ENCODE peak calls at places on chromosomes 4 and X, in six cellular contexts. V is PC-3, N is ovary, H is cardiac muscle cell, T is GM23338, F is endodermal cell. Q is an unnamed sample.

GRCh38 chr4:168551211-168551610 is 54.4 kb downstream of the PALLD start:
- DNase-seq in V (peak; percentile 86), F (no peak), N (no peak), H (peak; percentile 83), T (no peak), Q (no peak)

GRCh38 chr4:124713213-124713592 is 671 bp upstream of the ANKRD50 start:
- DNase-seq in V (peak; percentile 65), H (peak; percentile 89), F (peak; percentile 85), N (peak; percentile 77), T (no peak), Q (peak; percentile 26)

GRCh38 chr4:152935138-152935537 is 985 bp upstream of the FHDC1 start:
- DNase-seq in F (peak; percentile 87), N (no peak), H (no peak), V (peak; percentile 32), T (peak; percentile 86), Q (peak; percentile 74)

GRCh38 chr4:67746797-67747495 is 7.2 kb downstream of the GNRHR start:
- DNase-seq in T (peak; percentile 66), F (no peak), H (peak; percentile 56), V (peak; percentile 78), N (no peak), Q (no peak)

GRCh38 chr4:17702666-17703065 is 78.8 kb downstream of the FAM184B start:
- DNase-seq in N (no peak), F (no peak), V (no peak), T (no peak), H (no peak), Q (no peak)

GRCh38 chrX:131734621-131735020 is 190.7 kb downstream of the OR13H1 start:
- DNase-seq in V (no peak), H (no peak), T (no peak), F (no peak), N (peak; percentile 76), Q (no peak)

GRCh38 chr4:80452768-80453167 is 117.2 kb downstream of the CFAP299 start:
- DNase-seq in F (no peak), H (no peak), V (peak; percentile 74), T (no peak), N (no peak), Q (no peak)

GRCh38 chrX:66632986-66633385 is 5.9 kb downstream of the EDA2R start:
- DNase-seq in F (no peak), N (no peak), T (no peak), H (peak; percentile 22), V (no peak), Q (no peak)

GRCh38 chrX:15474058-15474457 is 19.1 kb downstream of the PIR start:
- DNase-seq in F (no peak), V (no peak), H (no peak), T (no peak), N (no peak), Q (no peak)

GRCh38 chr4:173242466-173243250 is 74.0 kb downstream of the GALNT7 start:
- DNase-seq in V (no peak), H (no peak), F (no peak), T (no peak), N (no peak), Q (no peak)

GRCh38 chrX:13432376-13432775 is 112.5 kb upstream of the ATXN3L start:
- DNase-seq in T (no peak), F (no peak), V (peak; percentile 45), N (peak; percentile 22), H (peak; percentile 92), Q (no peak)

GRCh38 chr4:142961866-142962265 is 115.8 kb upstream of the INPP4B start:
- DNase-seq in V (no peak), T (no peak), H (peak; percentile 13), F (no peak), N (no peak), Q (no peak)

GRCh38 chr4:189022441-189023035 is 883.3 kb downstream of the TRIML1 start:
- DNase-seq in V (peak; percentile 38), H (no peak), F (no peak), N (no peak), T (no peak), Q (no peak)

GRCh38 chrX:6311540-6311939 is 82.9 kb upstream of the NLGN4X start:
- DNase-seq in N (no peak), F (no peak), H (no peak), T (no peak), V (no peak), Q (no peak)

GRCh38 chr4:52054254-52054653 is 3.1 kb downstream of the SPATA18 start:
- DNase-seq in F (no peak), N (no peak), T (no peak), V (no peak), H (no peak), Q (no peak)

GRCh38 chr4:183029365-183029764 is 69.7 kb upstream of the WWC2 start:
- DNase-seq in F (no peak), V (no peak), T (no peak), N (no peak), H (no peak), Q (no peak)

GRCh38 chr4:47913328-47913727 is 1.1 kb downstream of the NFXL1 start:
- DNase-seq in N (no peak), T (peak; percentile 12), V (peak; percentile 59), H (peak; percentile 17), F (no peak), Q (no peak)

GRCh38 chr4:176302283-176303275 is 17.2 kb upstream of the SPCS3 start:
- DNase-seq in T (no peak), F (no peak), H (peak; percentile 70), V (peak; percentile 85), N (no peak), Q (no peak)

GRCh38 chr4:77564231-77564630 is 41.4 kb upstream of the CXCL13 start:
- DNase-seq in F (no peak), T (no peak), V (no peak), N (no peak), H (peak; percentile 86), Q (no peak)

DNA sequence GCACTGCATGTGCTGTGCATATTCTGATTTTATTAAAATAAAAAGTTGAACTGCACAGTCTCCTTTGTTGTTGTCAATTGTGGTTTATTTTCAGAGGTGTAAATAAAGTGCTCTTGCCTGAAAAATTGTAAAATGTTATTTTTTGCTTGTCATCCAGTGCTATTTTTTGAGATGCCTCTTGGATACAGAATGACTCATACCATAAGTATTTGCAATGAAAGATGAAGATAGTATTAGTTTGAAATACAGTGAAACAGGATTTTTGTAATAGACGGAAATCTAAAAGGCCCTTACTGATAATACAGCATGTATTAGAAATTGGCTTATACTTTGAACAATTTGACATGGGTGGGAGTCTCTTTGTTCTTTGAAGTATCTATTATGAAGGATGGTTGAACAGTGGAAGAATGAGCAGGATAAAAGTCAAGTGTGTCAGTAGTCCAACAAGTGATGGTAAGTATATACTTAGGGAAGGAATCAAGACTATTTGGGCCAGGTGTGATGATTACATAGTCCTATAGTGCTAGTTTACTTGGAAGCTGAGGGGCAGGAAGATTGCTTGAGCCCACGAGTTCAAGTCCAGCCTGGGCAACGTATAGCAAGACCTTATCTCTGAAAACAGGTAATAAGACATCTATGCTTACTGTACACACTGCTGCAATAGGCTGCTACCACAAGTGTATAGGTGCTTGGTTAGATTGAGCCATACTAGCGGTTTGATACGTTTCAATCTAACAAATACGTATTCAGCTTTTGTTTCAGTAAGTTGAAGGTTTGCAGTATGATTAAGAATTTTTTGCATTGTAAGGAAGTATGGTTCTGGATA is 16.4 kb downstream of the DDX3X start:
- DNase-seq in T (peak; percentile 5), H (peak; percentile 29), N (no peak), V (peak; percentile 16), F (no peak), Q (no peak)
- H3K27me3 ChIP-seq in T (no peaks in the 10 kb centered on the region), H (no peaks in the 10 kb centered on the region), N (no peaks in the 10 kb centered on the region), V (no peaks in the 10 kb centered on the region), F (no peaks in the 10 kb centered on the region), Q (no peaks in the 10 kb centered on the region)

GRCh38 chrX:53681661-53682060 is 4.9 kb downstream of the HUWE1 start:
- DNase-seq in H (peak; percentile 18), T (no peak), N (no peak), V (peak; percentile 19), F (no peak), Q (no peak)
- H3K4me3 ChIP-seq in H (no peak overlapping the region), T (peak overlapping the region; percentile 85), N (no peak overlapping the region), V (peak overlapping the region; percentile 96), F (peak overlapping the region; percentile 91), Q (no peak overlapping the region)

GRCh38 chr4:1824746-1825145 is 31.2 kb downstream of the LETM1 start:
- DNase-seq in H (no peak), T (no peak), V (no peak), F (no peak), N (no peak), Q (no peak)

GRCh38 chr4:1830234-1830633 is 25.7 kb downstream of the LETM1 start:
- DNase-seq in N (no peak), H (no peak), T (no peak), V (no peak), F (no peak), Q (no peak)

GRCh38 chr4:1823545-1823932 is 30.4 kb downstream of the FGFR3 start:
- DNase-seq in H (no peak), T (no peak), F (no peak), V (no peak), N (no peak), Q (no peak)

GRCh38 chr4:1825326-1825725 is 30.6 kb downstream of the LETM1 start:
- DNase-seq in N (no peak), V (no peak), F (no peak), H (no peak), T (no peak), Q (no peak)

DNA sequence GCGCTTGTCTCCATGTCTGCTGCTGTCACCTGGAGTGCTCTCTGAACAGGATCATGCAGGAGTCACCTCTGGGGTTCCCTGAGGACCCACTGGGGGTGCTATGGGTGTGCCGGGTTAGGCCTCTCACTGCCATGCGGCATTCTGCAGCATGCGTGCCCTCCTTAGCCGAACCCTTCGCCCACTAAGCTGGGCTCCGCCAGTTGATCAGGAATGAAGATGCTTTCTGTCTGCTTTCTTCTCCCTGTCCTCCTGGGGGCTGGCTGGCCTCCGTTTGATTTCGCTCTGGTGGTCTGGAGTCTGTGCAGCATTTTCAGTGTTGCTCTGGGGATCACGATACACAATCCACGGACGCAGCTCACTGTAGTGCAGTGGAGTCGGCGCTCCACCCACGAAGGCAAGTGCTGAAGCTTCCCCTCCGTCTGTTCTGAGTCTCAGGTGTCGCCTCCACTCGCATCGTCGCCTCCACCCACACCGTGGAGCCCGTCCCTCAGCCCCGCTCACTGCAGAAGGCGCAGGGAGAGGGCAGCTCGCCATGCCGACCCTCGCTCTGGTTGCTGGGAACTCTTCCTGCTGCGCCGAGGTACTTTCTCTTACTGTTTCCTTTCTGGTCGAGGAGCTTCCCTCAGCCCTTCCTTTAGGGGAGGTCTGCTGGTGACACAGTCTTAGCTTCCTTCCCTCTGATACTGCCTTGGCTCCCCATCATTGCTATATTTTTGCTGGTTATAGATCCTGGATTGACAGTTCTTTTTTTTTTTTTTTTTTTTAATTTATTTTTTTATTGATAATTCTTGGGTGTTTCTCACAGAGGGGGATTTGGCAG is 29.2 kb downstream of the LETM1 start:
- DNase-seq in N (no peak), H (no peak), F (no peak), V (no peak), T (no peak), Q (no peak)
- H3K36me3 ChIP-seq in N (no peaks in the 10 kb centered on the region), H (peaks cover 14% of the 10 kb centered on the region), F (peaks cover 36% of the 10 kb centered on the region), V (peaks cover 5% of the 10 kb centered on the region), T (peaks cover 3% of the 10 kb centered on the region), Q (peaks cover 20% of the 10 kb centered on the region)

GRCh38 chrX:119686087-119686639 is 6.8 kb downstream of the SEPTIN6 start:
- DNase-seq in H (peak; percentile 39), F (no peak), N (no peak), V (no peak), T (no peak), Q (no peak)

GRCh38 chrX:119687661-119688413 is 5.1 kb downstream of the SEPTIN6 start:
- DNase-seq in N (no peak), T (no peak), H (no peak), F (no peak), V (no peak), Q (no peak)

GRCh38 chrX:119684916-119685224 is 8.1 kb downstream of the SEPTIN6 start:
- DNase-seq in H (no peak), N (no peak), F (no peak), T (no peak), V (no peak), Q (no peak)

GRCh38 chrX:119682019-119682989 is 10.7 kb downstream of the SEPTIN6 start:
- DNase-seq in V (no peak), F (no peak), N (no peak), T (no peak), H (no peak), Q (no peak)

GRCh38 chrX:119685225-119686066 is 7.5 kb downstream of the SEPTIN6 start:
- DNase-seq in V (no peak), N (no peak), H (no peak), T (no peak), F (no peak), Q (no peak)
- H3K27me3 ChIP-seq in V (no peaks in the 10 kb centered on the region), N (no peaks in the 10 kb centered on the region), H (no peaks in the 10 kb centered on the region), T (no peaks in the 10 kb centered on the region), F (no peaks in the 10 kb centered on the region), Q (no peaks in the 10 kb centered on the region)

Q was measured in H7.